ENCODE peak calls at places on chromosomes 16 and 17, in six cellular contexts. One of them, this sample, is unnamed.

GRCh38 chr16:8182761-8183160 is 407.6 kb downstream of the TMEM114 start:
- DNase-seq in EL: no peak
- DNase-seq in retinal pigment epithelial cell: no peak
- DNase-seq in hepatocyte: no peak
- DNase-seq in SHP77: no peak
- DNase-seq in MCF 10A: no peak
- DNase-seq in this sample: no peak

GRCh38 chr17:44334315-44335181 is 9.9 kb upstream of the SLC25A39 start:
- DNase-seq in EL: no peak
- DNase-seq in retinal pigment epithelial cell: no peak
- DNase-seq in hepatocyte: no peak
- DNase-seq in SHP77: peak; percentile 47
- DNase-seq in MCF 10A: no peak
- DNase-seq in this sample: no peak

GRCh38 chr16:71441348-71441781 is 489 bp downstream of the TLE7 start:
- DNase-seq in EL: peak; percentile 8
- DNase-seq in retinal pigment epithelial cell: no peak
- DNase-seq in hepatocyte: no peak
- DNase-seq in SHP77: no peak
- DNase-seq in MCF 10A: no peak
- DNase-seq in this sample: no peak

GRCh38 chr17:44108440-44109311 is 14.8 kb downstream of the HDAC5 start:
- DNase-seq in EL: peak; percentile 99
- DNase-seq in retinal pigment epithelial cell: peak; percentile 69
- DNase-seq in hepatocyte: peak; percentile 91
- DNase-seq in SHP77: no peak
- DNase-seq in MCF 10A: peak; percentile 86
- DNase-seq in this sample: no peak

GRCh38 chr16:19170043-19170655 is 2.1 kb downstream of the SYT17 start:
- DNase-seq in EL: no peak
- DNase-seq in retinal pigment epithelial cell: no peak
- DNase-seq in hepatocyte: no peak
- DNase-seq in SHP77: no peak
- DNase-seq in MCF 10A: no peak
- DNase-seq in this sample: no peak

GRCh38 chr17:50269477-50270429 is 4.5 kb upstream of the TMEM92 start:
- DNase-seq in EL: peak; percentile 85
- DNase-seq in retinal pigment epithelial cell: peak; percentile 20
- DNase-seq in hepatocyte: peak; percentile 86
- DNase-seq in SHP77: peak; percentile 47
- DNase-seq in MCF 10A: peak; percentile 74
- DNase-seq in this sample: no peak

GRCh38 chr17:49217651-49218413 is 7.3 kb downstream of the ABI3 start:
- DNase-seq in EL: no peak
- DNase-seq in retinal pigment epithelial cell: no peak
- DNase-seq in hepatocyte: no peak
- DNase-seq in SHP77: no peak
- DNase-seq in MCF 10A: no peak
- DNase-seq in this sample: no peak

GRCh38 chr17:48903401-48903800 is 4.8 kb upstream of the UBE2Z start:
- DNase-seq in EL: no peak
- DNase-seq in retinal pigment epithelial cell: no peak
- DNase-seq in hepatocyte: no peak
- DNase-seq in SHP77: no peak
- DNase-seq in MCF 10A: no peak
- DNase-seq in this sample: no peak

GRCh38 chr17:83152745-83153611 is 73.6 kb downstream of the METRNL start:
- DNase-seq in EL: no peak
- DNase-seq in retinal pigment epithelial cell: no peak
- DNase-seq in hepatocyte: peak; percentile 2
- DNase-seq in SHP77: no peak
- DNase-seq in MCF 10A: no peak
- DNase-seq in this sample: no peak

GRCh38 chr16:85569615-85570212 is 43.4 kb upstream of the GSE1 start:
- DNase-seq in EL: peak; percentile 87
- DNase-seq in retinal pigment epithelial cell: no peak
- DNase-seq in hepatocyte: no peak
- DNase-seq in SHP77: peak; percentile 61
- DNase-seq in MCF 10A: peak; percentile 69
- DNase-seq in this sample: no peak

GRCh38 chr16:85536411-85537330 is 76.5 kb upstream of the GSE1 start:
- DNase-seq in EL: no peak
- DNase-seq in retinal pigment epithelial cell: no peak
- DNase-seq in hepatocyte: no peak
- DNase-seq in SHP77: no peak
- DNase-seq in MCF 10A: no peak
- DNase-seq in this sample: no peak

GRCh38 chr16:79509221-79509631 is 91.3 kb downstream of the MAF start:
- DNase-seq in EL: no peak
- DNase-seq in retinal pigment epithelial cell: no peak
- DNase-seq in hepatocyte: no peak
- DNase-seq in SHP77: peak; percentile 65
- DNase-seq in MCF 10A: no peak
- DNase-seq in this sample: no peak